ENCODE peak calls at places on chromosomes 3 and 15, in nine cellular contexts. R is Panc1, P is GM23338, L is transverse colon, F is HepG2, Z is SK-N-SH, C is endothelial cell of umbilical vein, X is stomach, H is prostate gland. Q is an unnamed sample. For H3K4me1, the result is how much of the 10 kb centered on the place peaks cover.

GRCh38 chr3:16174389-16174788 is at the start of gene GALNT15:
- DNase-seq in R (no peak), P (no peak), L (peak), F (no peak), Z (peak), C (peak), X (peak), H (peak), Q (peak)

GRCh38 chr3:141331370-141332318 is 36.7 kb upstream of the ZBTB38 start:
- DNase-seq in R (peak), P (no peak), L (peak), F (peak), Z (no peak), C (peak), X (no peak), H (no peak), Q (no peak)

GRCh38 chr15:98421419-98422085 is 226.8 kb upstream of the IGF1R start:
- DNase-seq in R (no peak), P (peak), L (peak), F (peak), Z (peak), C (peak), X (peak), H (peak), Q (peak)

GRCh38 chr15:44319385-44319784 is 30.9 kb downstream of the GOLM2 start:
- DNase-seq in R (no peak), P (peak), L (no peak), F (no peak), Z (no peak), C (no peak), X (no peak), H (no peak), Q (no peak)

GRCh38 chr3:131907809-131908208 is 127.0 kb downstream of the CPNE4 start:
- DNase-seq in R (no peak), P (no peak), L (no peak), F (no peak), Z (peak), C (no peak), X (no peak), H (no peak), Q (no peak)

GRCh38 chr15:85475317-85475701 is 94.9 kb downstream of the AKAP13 start:
- DNase-seq in R (no peak), P (no peak), L (no peak), F (no peak), Z (no peak), C (peak), X (no peak), H (no peak), Q (no peak)

GRCh38 chr15:51080286-51080685 is 14.4 kb downstream of the TNFAIP8L3 start:
- DNase-seq in R (no peak), P (no peak), L (no peak), F (no peak), Z (no peak), C (no peak), X (no peak), H (no peak), Q (no peak)

GRCh38 chr3:31277582-31277981 is 255.1 kb upstream of the STT3B start:
- DNase-seq in R (no peak), P (no peak), L (no peak), F (no peak), Z (no peak), C (peak), X (no peak), H (no peak), Q (no peak)

GRCh38 chr15:67093146-67093874 is 27.9 kb downstream of the SMAD3 start:
- DNase-seq in R (no peak), P (no peak), L (peak), F (no peak), Z (no peak), C (no peak), X (no peak), H (no peak), Q (no peak)

GRCh38 chr3:122099255-122099654 is 44.1 kb downstream of the CD86 start:
- DNase-seq in R (no peak), P (no peak), L (no peak), F (no peak), Z (no peak), C (no peak), X (no peak), H (no peak), Q (no peak)

GRCh38 chr3:122100591-122101491 is 45.7 kb downstream of the CD86 start:
- DNase-seq in R (no peak), P (peak), L (no peak), F (no peak), Z (no peak), C (no peak), X (no peak), H (no peak), Q (no peak)

GRCh38 chr3:122094125-122094524 is 39.0 kb downstream of the CD86 start:
- DNase-seq in R (no peak), P (no peak), L (no peak), F (no peak), Z (no peak), C (no peak), X (no peak), H (no peak), Q (no peak)

GRCh38 chr3:122094693-122095092 is 39.5 kb downstream of the CD86 start:
- DNase-seq in R (no peak), P (no peak), L (no peak), F (no peak), Z (no peak), C (no peak), X (no peak), H (no peak), Q (no peak)

DNA sequence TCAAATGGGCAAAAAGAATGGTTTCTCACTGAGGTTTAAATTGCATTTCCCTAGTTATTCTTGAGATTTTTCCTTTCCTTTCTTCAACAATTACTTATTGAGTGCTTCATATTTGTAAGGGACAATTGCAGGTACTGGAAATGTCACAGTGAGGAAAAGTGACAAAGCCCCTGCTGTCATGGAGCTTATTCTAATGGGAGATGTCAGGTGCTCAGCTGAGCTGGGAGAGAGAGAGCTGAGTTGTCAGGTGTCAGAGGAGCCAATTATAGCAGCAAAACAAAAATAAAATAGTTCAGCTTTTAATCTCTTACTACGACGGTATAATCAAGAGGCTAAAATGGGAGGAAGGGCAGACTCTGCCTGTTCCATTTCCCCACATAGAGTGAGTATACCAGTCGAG is 42.0 kb downstream of the CD86 start:
- DNase-seq in R (no peak), P (no peak), L (no peak), F (no peak), Z (no peak), C (no peak), X (no peak), H (no peak), Q (no peak)
- TF ChIP-seq POLR2AphosphoS5 in R (no peak), P (no peak), L (no peak), F (no peak), Z (no peak), C (no peak), X (no peak), H (no peak), Q (no peak)

DNA sequence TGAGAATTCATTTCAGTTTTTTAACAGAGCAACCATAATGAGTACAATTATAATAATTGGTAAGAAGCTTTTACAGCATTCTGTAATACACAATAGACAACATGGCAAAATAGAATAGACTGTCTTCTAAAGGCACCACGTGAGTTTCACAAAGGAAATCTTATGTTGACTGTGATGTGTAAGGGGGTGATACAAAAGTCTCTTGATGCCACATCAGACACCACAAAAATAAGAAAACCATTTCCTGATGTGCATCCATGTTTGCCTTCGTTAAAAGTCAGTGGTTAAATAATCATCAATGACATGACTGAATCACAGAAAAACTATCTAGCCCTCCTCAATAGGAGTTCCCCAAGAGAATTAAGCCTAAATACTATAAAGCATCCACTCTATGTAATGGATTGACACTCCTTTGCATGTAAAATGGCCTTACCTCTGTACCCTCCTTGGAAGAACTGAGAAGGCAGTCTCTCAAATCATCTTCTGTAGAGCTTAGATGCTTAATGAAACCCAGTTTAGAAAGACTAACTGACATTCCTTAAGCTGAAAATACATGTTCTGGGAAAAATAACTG is 198.7 kb upstream of the SLC2A2 start:
- DNase-seq in R (no peak), P (no peak), L (no peak), F (no peak), Z (no peak), C (no peak), X (no peak), H (no peak), Q (no peak)
- H3K4me1 ChIP-seq in R (under half), P (under half), L (under half), F (under half), Z (under half), C (under half), X (under half), H (under half), Q (under half)

GRCh38 chr3:185986201-185986600 is 48.4 kb upstream of the TRA2B start:
- DNase-seq in R (no peak), P (no peak), L (no peak), F (no peak), Z (no peak), C (no peak), X (no peak), H (no peak), Q (no peak)

GRCh38 chr3:185984203-185984602 is 46.4 kb upstream of the TRA2B start:
- DNase-seq in R (no peak), P (no peak), L (no peak), F (no peak), Z (no peak), C (no peak), X (no peak), H (no peak), Q (no peak)

GRCh38 chr3:185989511-185989910 is 51.7 kb upstream of the TRA2B start:
- DNase-seq in R (no peak), P (no peak), L (no peak), F (no peak), Z (no peak), C (no peak), X (no peak), H (no peak), Q (no peak)

GRCh38 chr3:185988816-185989175 is 51.0 kb upstream of the TRA2B start:
- DNase-seq in R (no peak), P (no peak), L (no peak), F (no peak), Z (no peak), C (no peak), X (no peak), H (no peak), Q (no peak)

DNA sequence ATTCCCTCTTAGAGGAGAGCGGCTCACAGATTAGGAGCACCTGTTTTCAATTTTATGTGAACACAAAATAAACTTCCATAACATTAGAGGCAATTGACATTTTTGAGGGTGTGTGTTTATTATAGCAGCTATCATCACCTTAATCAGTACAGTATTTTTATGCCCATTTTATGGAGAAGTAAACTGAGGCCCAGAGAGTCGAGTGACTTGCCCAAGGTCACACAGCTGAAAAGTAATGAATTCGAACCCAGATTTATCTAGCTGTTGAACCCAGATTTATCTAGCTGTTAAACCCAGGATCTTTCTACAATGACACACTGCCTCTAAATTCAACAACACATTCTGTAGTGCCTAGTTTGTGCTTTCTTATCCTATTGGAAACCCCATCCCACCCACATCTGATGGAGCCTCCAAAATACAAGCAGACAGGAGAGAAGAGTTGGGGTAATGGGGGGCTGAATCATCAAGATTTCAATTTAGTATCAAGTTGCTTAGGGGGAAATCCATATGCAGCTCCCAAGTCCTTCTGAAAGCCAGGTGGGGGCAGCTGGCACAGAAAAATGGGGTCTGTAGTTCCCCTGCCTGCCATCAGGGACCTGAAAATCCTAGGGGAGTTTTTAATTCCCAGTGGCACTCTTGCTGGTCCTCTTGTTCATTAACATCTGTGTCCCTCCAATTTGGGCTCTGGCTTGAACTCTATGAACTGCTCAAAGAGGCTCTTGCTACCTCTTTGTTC is 50.4 kb upstream of the TRA2B start:
- DNase-seq in R (no peak), P (peak), L (no peak), F (no peak), Z (peak), C (no peak), X (no peak), H (no peak), Q (no peak)
- TF ChIP-seq CTCF in R (no peak), P (peak), L (no peak), F (no peak), Z (peak), C (peak), X (no peak), H (no peak), Q (no peak)

GRCh38 chr15:65792988-65793812 is 1.1 kb upstream of the DENND4A start:
- DNase-seq in R (no peak), P (no peak), L (no peak), F (no peak), Z (no peak), C (no peak), X (no peak), H (no peak), Q (no peak)

GRCh38 chr15:65792130-65792987 is at the start of gene DENND4A:
- DNase-seq in R (peak), P (peak), L (peak), F (peak), Z (peak), C (peak), X (peak), H (peak), Q (peak)

GRCh38 chr15:65790692-65791334 is 1.3 kb downstream of the DENND4A start:
- DNase-seq in R (no peak), P (peak), L (no peak), F (no peak), Z (peak), C (peak), X (no peak), H (no peak), Q (no peak)

GRCh38 chr15:65789759-65790158 is 2.3 kb downstream of the DENND4A start:
- DNase-seq in R (no peak), P (no peak), L (no peak), F (no peak), Z (no peak), C (no peak), X (no peak), H (no peak), Q (no peak)

DNA sequence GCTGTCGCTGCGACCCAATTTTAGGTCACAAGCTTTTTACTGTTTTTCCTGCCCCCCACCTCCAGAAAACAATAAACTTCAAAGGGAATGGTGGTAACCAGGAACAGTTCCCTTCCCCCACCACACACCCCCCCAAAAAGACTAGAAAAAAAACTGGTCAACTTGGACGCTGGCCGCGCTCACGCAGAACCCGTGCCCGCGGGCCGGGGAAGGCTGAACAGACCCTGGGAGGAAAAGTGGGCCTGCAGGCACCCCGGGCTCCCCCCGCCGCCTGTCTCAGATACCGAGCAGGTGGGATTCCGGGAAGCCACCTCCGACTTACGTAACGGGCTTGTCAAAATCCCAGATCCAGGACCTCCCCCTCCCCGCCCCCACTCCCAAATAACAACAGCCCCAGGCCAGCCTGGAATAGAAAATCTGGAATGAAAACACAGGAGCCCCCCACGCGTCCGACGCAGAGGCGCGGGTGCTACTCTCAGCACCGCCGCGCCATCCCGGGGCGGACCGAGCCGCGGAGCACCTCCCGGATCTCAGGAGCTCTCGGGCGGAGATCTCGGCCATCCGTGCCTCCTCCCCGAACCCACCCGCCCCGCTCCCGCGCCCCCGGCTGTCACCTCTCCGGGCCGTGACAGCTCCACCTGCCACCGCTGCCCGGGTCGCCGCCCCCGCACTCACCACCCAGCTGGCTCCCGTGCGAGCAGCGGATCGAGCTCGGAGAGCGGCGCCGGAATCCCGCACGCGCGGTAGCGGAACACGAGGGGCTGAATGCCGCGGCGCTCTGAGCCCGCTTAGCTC is 561 bp downstream of the DENND4A start:
- DNase-seq in R (no peak), P (peak), L (peak), F (peak), Z (no peak), C (peak), X (peak), H (peak), Q (peak)
- TF ChIP-seq POLR2AphosphoS5 in R (peak), P (no peak), L (no peak), F (no peak), Z (no peak), C (peak), X (no peak), H (no peak), Q (peak)

GRCh38 chr3:52527732-52528595 is 5.7 kb downstream of the NT5DC2 start:
- DNase-seq in R (no peak), P (no peak), L (peak), F (no peak), Z (no peak), C (no peak), X (no peak), H (no peak), Q (no peak)
- H3K4me1 ChIP-seq in R (under half), P (under half), L (under half), F (under half), Z (half or more), C (under half), X (under half), H (under half), Q (under half)